ENCODE peak calls at places on chromosome 18, in ten cellular contexts. One of them, this sample, is unnamed.

GRCh38 chr18:28963481-28963880 is 786.6 kb upstream of the CDH2 start:
- DNase-seq in smooth muscle cell of the brain vasculature: no peak
- DNase-seq in NCI-H1436: no peak
- DNase-seq in B cell: no peak
- DNase-seq in stimulated activated CD8-positive, alpha-beta memory T cell treated with anti-CD3 and anti-CD28 coated beads, Interleukin-7, amount 100 ng/mL, for 24 hours: no peak
- DNase-seq in kidney glomerular epithelial cell: no peak
- DNase-seq in HT-29: no peak
- DNase-seq in progenitor cell of endocrine pancreas: no peak
- DNase-seq in stimulated activated CD4-positive, alpha-beta T cell treated with anti-CD3 and anti-CD28 coated beads, Interleukin-2, amount 100 ng/mL, for 48 hours: no peak
- DNase-seq in posterior cingulate gyrus: no peak
- DNase-seq in this sample: no peak

GRCh38 chr18:37065221-37065620 is 236.3 kb downstream of the KIAA1328 start:
- DNase-seq in smooth muscle cell of the brain vasculature: no peak
- DNase-seq in NCI-H1436: no peak
- DNase-seq in B cell: no peak
- DNase-seq in stimulated activated CD8-positive, alpha-beta memory T cell treated with anti-CD3 and anti-CD28 coated beads, Interleukin-7, amount 100 ng/mL, for 24 hours: no peak
- DNase-seq in kidney glomerular epithelial cell: no peak
- DNase-seq in HT-29: no peak
- DNase-seq in progenitor cell of endocrine pancreas: no peak
- DNase-seq in stimulated activated CD4-positive, alpha-beta T cell treated with anti-CD3 and anti-CD28 coated beads, Interleukin-2, amount 100 ng/mL, for 48 hours: no peak
- DNase-seq in posterior cingulate gyrus: no peak
- DNase-seq in this sample: no peak

GRCh38 chr18:50287028-50287440 is 458 bp downstream of the CXXC1 start:
- DNase-seq in smooth muscle cell of the brain vasculature: no peak
- DNase-seq in NCI-H1436: no peak
- DNase-seq in B cell: no peak
- DNase-seq in stimulated activated CD8-positive, alpha-beta memory T cell treated with anti-CD3 and anti-CD28 coated beads, Interleukin-7, amount 100 ng/mL, for 24 hours: no peak
- DNase-seq in kidney glomerular epithelial cell: no peak
- DNase-seq in HT-29: no peak
- DNase-seq in progenitor cell of endocrine pancreas: no peak
- DNase-seq in stimulated activated CD4-positive, alpha-beta T cell treated with anti-CD3 and anti-CD28 coated beads, Interleukin-2, amount 100 ng/mL, for 48 hours: no peak
- DNase-seq in posterior cingulate gyrus: no peak
- DNase-seq in this sample: no peak

GRCh38 chr18:51350081-51350480 is 152.6 kb upstream of the MEX3C start:
- DNase-seq in smooth muscle cell of the brain vasculature: no peak
- DNase-seq in NCI-H1436: no peak
- DNase-seq in B cell: no peak
- DNase-seq in stimulated activated CD8-positive, alpha-beta memory T cell treated with anti-CD3 and anti-CD28 coated beads, Interleukin-7, amount 100 ng/mL, for 24 hours: no peak
- DNase-seq in kidney glomerular epithelial cell: peak; percentile 4
- DNase-seq in HT-29: peak; percentile 62
- DNase-seq in progenitor cell of endocrine pancreas: no peak
- DNase-seq in stimulated activated CD4-positive, alpha-beta T cell treated with anti-CD3 and anti-CD28 coated beads, Interleukin-2, amount 100 ng/mL, for 48 hours: no peak
- DNase-seq in posterior cingulate gyrus: no peak
- DNase-seq in this sample: peak; percentile 41

GRCh38 chr18:44178476-44178875 is 502.2 kb upstream of the SETBP1 start:
- DNase-seq in smooth muscle cell of the brain vasculature: no peak
- DNase-seq in NCI-H1436: no peak
- DNase-seq in B cell: no peak
- DNase-seq in stimulated activated CD8-positive, alpha-beta memory T cell treated with anti-CD3 and anti-CD28 coated beads, Interleukin-7, amount 100 ng/mL, for 24 hours: no peak
- DNase-seq in kidney glomerular epithelial cell: no peak
- DNase-seq in HT-29: no peak
- DNase-seq in progenitor cell of endocrine pancreas: no peak
- DNase-seq in stimulated activated CD4-positive, alpha-beta T cell treated with anti-CD3 and anti-CD28 coated beads, Interleukin-2, amount 100 ng/mL, for 48 hours: no peak
- DNase-seq in posterior cingulate gyrus: no peak
- DNase-seq in this sample: no peak

GRCh38 chr18:59988098-59988706 is 88.4 kb downstream of the PMAIP1 start:
- DNase-seq in smooth muscle cell of the brain vasculature: peak; percentile 35
- DNase-seq in NCI-H1436: peak; percentile 28
- DNase-seq in B cell: peak; percentile 68
- DNase-seq in stimulated activated CD8-positive, alpha-beta memory T cell treated with anti-CD3 and anti-CD28 coated beads, Interleukin-7, amount 100 ng/mL, for 24 hours: no peak
- DNase-seq in kidney glomerular epithelial cell: peak; percentile 1
- DNase-seq in HT-29: peak; percentile 30
- DNase-seq in progenitor cell of endocrine pancreas: no peak
- DNase-seq in stimulated activated CD4-positive, alpha-beta T cell treated with anti-CD3 and anti-CD28 coated beads, Interleukin-2, amount 100 ng/mL, for 48 hours: peak; percentile 47
- DNase-seq in posterior cingulate gyrus: peak; percentile 64
- DNase-seq in this sample: no peak

GRCh38 chr18:10412933-10413332 is 41.5 kb upstream of the APCDD1 start:
- DNase-seq in smooth muscle cell of the brain vasculature: no peak
- DNase-seq in NCI-H1436: no peak
- DNase-seq in B cell: no peak
- DNase-seq in stimulated activated CD8-positive, alpha-beta memory T cell treated with anti-CD3 and anti-CD28 coated beads, Interleukin-7, amount 100 ng/mL, for 24 hours: no peak
- DNase-seq in kidney glomerular epithelial cell: no peak
- DNase-seq in HT-29: no peak
- DNase-seq in progenitor cell of endocrine pancreas: no peak
- DNase-seq in stimulated activated CD4-positive, alpha-beta T cell treated with anti-CD3 and anti-CD28 coated beads, Interleukin-2, amount 100 ng/mL, for 48 hours: no peak
- DNase-seq in posterior cingulate gyrus: no peak
- DNase-seq in this sample: no peak

GRCh38 chr18:45402485-45403056 is 212.7 kb upstream of the SLC14A2 start:
- DNase-seq in smooth muscle cell of the brain vasculature: no peak
- DNase-seq in NCI-H1436: no peak
- DNase-seq in B cell: no peak
- DNase-seq in stimulated activated CD8-positive, alpha-beta memory T cell treated with anti-CD3 and anti-CD28 coated beads, Interleukin-7, amount 100 ng/mL, for 24 hours: no peak
- DNase-seq in kidney glomerular epithelial cell: peak; percentile 44
- DNase-seq in HT-29: no peak
- DNase-seq in progenitor cell of endocrine pancreas: no peak
- DNase-seq in stimulated activated CD4-positive, alpha-beta T cell treated with anti-CD3 and anti-CD28 coated beads, Interleukin-2, amount 100 ng/mL, for 48 hours: no peak
- DNase-seq in posterior cingulate gyrus: no peak
- DNase-seq in this sample: peak; percentile 64

GRCh38 chr18:42289526-42289925 is 334.5 kb downstream of the PIK3C3 start:
- DNase-seq in smooth muscle cell of the brain vasculature: no peak
- DNase-seq in NCI-H1436: no peak
- DNase-seq in B cell: no peak
- DNase-seq in stimulated activated CD8-positive, alpha-beta memory T cell treated with anti-CD3 and anti-CD28 coated beads, Interleukin-7, amount 100 ng/mL, for 24 hours: no peak
- DNase-seq in kidney glomerular epithelial cell: no peak
- DNase-seq in HT-29: no peak
- DNase-seq in progenitor cell of endocrine pancreas: no peak
- DNase-seq in stimulated activated CD4-positive, alpha-beta T cell treated with anti-CD3 and anti-CD28 coated beads, Interleukin-2, amount 100 ng/mL, for 48 hours: no peak
- DNase-seq in posterior cingulate gyrus: no peak
- DNase-seq in this sample: no peak

GRCh38 chr18:23798824-23799223 is 109.6 kb downstream of the LAMA3 start:
- DNase-seq in smooth muscle cell of the brain vasculature: no peak
- DNase-seq in NCI-H1436: no peak
- DNase-seq in B cell: no peak
- DNase-seq in stimulated activated CD8-positive, alpha-beta memory T cell treated with anti-CD3 and anti-CD28 coated beads, Interleukin-7, amount 100 ng/mL, for 24 hours: no peak
- DNase-seq in kidney glomerular epithelial cell: no peak
- DNase-seq in HT-29: no peak
- DNase-seq in progenitor cell of endocrine pancreas: no peak
- DNase-seq in stimulated activated CD4-positive, alpha-beta T cell treated with anti-CD3 and anti-CD28 coated beads, Interleukin-2, amount 100 ng/mL, for 48 hours: no peak
- DNase-seq in posterior cingulate gyrus: no peak
- DNase-seq in this sample: no peak

GRCh38 chr18:47964086-47964485 is 33.6 kb upstream of the SMAD2 start:
- DNase-seq in smooth muscle cell of the brain vasculature: no peak
- DNase-seq in NCI-H1436: peak; percentile 10
- DNase-seq in B cell: no peak
- DNase-seq in stimulated activated CD8-positive, alpha-beta memory T cell treated with anti-CD3 and anti-CD28 coated beads, Interleukin-7, amount 100 ng/mL, for 24 hours: no peak
- DNase-seq in kidney glomerular epithelial cell: no peak
- DNase-seq in HT-29: no peak
- DNase-seq in progenitor cell of endocrine pancreas: no peak
- DNase-seq in stimulated activated CD4-positive, alpha-beta T cell treated with anti-CD3 and anti-CD28 coated beads, Interleukin-2, amount 100 ng/mL, for 48 hours: no peak
- DNase-seq in posterior cingulate gyrus: no peak
- DNase-seq in this sample: no peak

GRCh38 chr18:63237911-63238710 is 81.5 kb downstream of the BCL2 start:
- DNase-seq in smooth muscle cell of the brain vasculature: peak; percentile 55
- DNase-seq in NCI-H1436: no peak
- DNase-seq in B cell: no peak
- DNase-seq in stimulated activated CD8-positive, alpha-beta memory T cell treated with anti-CD3 and anti-CD28 coated beads, Interleukin-7, amount 100 ng/mL, for 24 hours: no peak
- DNase-seq in kidney glomerular epithelial cell: peak; percentile 92
- DNase-seq in HT-29: peak; percentile 50
- DNase-seq in progenitor cell of endocrine pancreas: no peak
- DNase-seq in stimulated activated CD4-positive, alpha-beta T cell treated with anti-CD3 and anti-CD28 coated beads, Interleukin-2, amount 100 ng/mL, for 48 hours: no peak
- DNase-seq in posterior cingulate gyrus: no peak
- DNase-seq in this sample: peak; percentile 94

GRCh38 chr18:59454909-59455727 is 96.1 kb upstream of the LMAN1 start:
- DNase-seq in smooth muscle cell of the brain vasculature: no peak
- DNase-seq in NCI-H1436: no peak
- DNase-seq in B cell: no peak
- DNase-seq in stimulated activated CD8-positive, alpha-beta memory T cell treated with anti-CD3 and anti-CD28 coated beads, Interleukin-7, amount 100 ng/mL, for 24 hours: no peak
- DNase-seq in kidney glomerular epithelial cell: no peak
- DNase-seq in HT-29: no peak
- DNase-seq in progenitor cell of endocrine pancreas: no peak
- DNase-seq in stimulated activated CD4-positive, alpha-beta T cell treated with anti-CD3 and anti-CD28 coated beads, Interleukin-2, amount 100 ng/mL, for 48 hours: no peak
- DNase-seq in posterior cingulate gyrus: no peak
- DNase-seq in this sample: no peak

This sample was measured in kidney epithelial cell.